ENCODE peak calls at places on chromosome 7, in six cellular contexts. One of them, this sample, is unnamed.

GRCh38 chr7:31056775-31057346 is 4.8 kb downstream of the ADCYAP1R1 start:
- DNase-seq in CD8-positive, alpha-beta T cell: no peak
- DNase-seq in NCI-H2029 treated with DMSO at 0.1 percent for 48 hours: no peak
- DNase-seq in HT-29: peak; percentile 46
- DNase-seq in AG04449: no peak
- DNase-seq in stimulated activated CD4-positive, alpha-beta T cell treated with anti-CD3 and anti-CD28 coated beads, Interleukin-4, amount 100 ng/mL, for 1 hour: no peak
- DNase-seq in this sample: no peak

GRCh38 chr7:47479821-47480575 is 101.9 kb downstream of the TNS3 start:
- DNase-seq in CD8-positive, alpha-beta T cell: no peak
- DNase-seq in NCI-H2029 treated with DMSO at 0.1 percent for 48 hours: no peak
- DNase-seq in HT-29: no peak
- DNase-seq in AG04449: no peak
- DNase-seq in stimulated activated CD4-positive, alpha-beta T cell treated with anti-CD3 and anti-CD28 coated beads, Interleukin-4, amount 100 ng/mL, for 1 hour: no peak
- DNase-seq in this sample: peak; percentile 12

GRCh38 chr7:35716038-35716803 is 21.3 kb upstream of the HERPUD2 start:
- DNase-seq in CD8-positive, alpha-beta T cell: no peak
- DNase-seq in NCI-H2029 treated with DMSO at 0.1 percent for 48 hours: no peak
- DNase-seq in HT-29: no peak
- DNase-seq in AG04449: no peak
- DNase-seq in stimulated activated CD4-positive, alpha-beta T cell treated with anti-CD3 and anti-CD28 coated beads, Interleukin-4, amount 100 ng/mL, for 1 hour: no peak
- DNase-seq in this sample: peak; percentile 34

GRCh38 chr7:134375206-134375605 is 58.5 kb upstream of the SLC35B4 start:
- DNase-seq in CD8-positive, alpha-beta T cell: no peak
- DNase-seq in NCI-H2029 treated with DMSO at 0.1 percent for 48 hours: no peak
- DNase-seq in HT-29: no peak
- DNase-seq in AG04449: no peak
- DNase-seq in stimulated activated CD4-positive, alpha-beta T cell treated with anti-CD3 and anti-CD28 coated beads, Interleukin-4, amount 100 ng/mL, for 1 hour: no peak
- DNase-seq in this sample: no peak

GRCh38 chr7:23277359-23277989 is 21.7 kb upstream of the MALSU1 start:
- DNase-seq in CD8-positive, alpha-beta T cell: no peak
- DNase-seq in NCI-H2029 treated with DMSO at 0.1 percent for 48 hours: peak; percentile 64
- DNase-seq in HT-29: peak; percentile 91
- DNase-seq in AG04449: no peak
- DNase-seq in stimulated activated CD4-positive, alpha-beta T cell treated with anti-CD3 and anti-CD28 coated beads, Interleukin-4, amount 100 ng/mL, for 1 hour: no peak
- DNase-seq in this sample: no peak

GRCh38 chr7:78751253-78751652 is 702.2 kb downstream of the MAGI2 start:
- DNase-seq in CD8-positive, alpha-beta T cell: no peak
- DNase-seq in NCI-H2029 treated with DMSO at 0.1 percent for 48 hours: no peak
- DNase-seq in HT-29: no peak
- DNase-seq in AG04449: no peak
- DNase-seq in stimulated activated CD4-positive, alpha-beta T cell treated with anti-CD3 and anti-CD28 coated beads, Interleukin-4, amount 100 ng/mL, for 1 hour: no peak
- DNase-seq in this sample: no peak

GRCh38 chr7:46900312-46901263 is 681.3 kb downstream of the TNS3 start:
- DNase-seq in CD8-positive, alpha-beta T cell: no peak
- DNase-seq in NCI-H2029 treated with DMSO at 0.1 percent for 48 hours: no peak
- DNase-seq in HT-29: peak; percentile 67
- DNase-seq in AG04449: no peak
- DNase-seq in stimulated activated CD4-positive, alpha-beta T cell treated with anti-CD3 and anti-CD28 coated beads, Interleukin-4, amount 100 ng/mL, for 1 hour: no peak
- DNase-seq in this sample: peak; percentile 36

GRCh38 chr7:112484671-112485097 is 3.9 kb downstream of the LSMEM1 start:
- DNase-seq in CD8-positive, alpha-beta T cell: no peak
- DNase-seq in NCI-H2029 treated with DMSO at 0.1 percent for 48 hours: no peak
- DNase-seq in HT-29: peak; percentile 94
- DNase-seq in AG04449: peak; percentile 87
- DNase-seq in stimulated activated CD4-positive, alpha-beta T cell treated with anti-CD3 and anti-CD28 coated beads, Interleukin-4, amount 100 ng/mL, for 1 hour: no peak
- DNase-seq in this sample: peak; percentile 51

GRCh38 chr7:74304550-74304949 is 15.3 kb downstream of the CLIP2 start:
- DNase-seq in CD8-positive, alpha-beta T cell: no peak
- DNase-seq in NCI-H2029 treated with DMSO at 0.1 percent for 48 hours: no peak
- DNase-seq in HT-29: no peak
- DNase-seq in AG04449: no peak
- DNase-seq in stimulated activated CD4-positive, alpha-beta T cell treated with anti-CD3 and anti-CD28 coated beads, Interleukin-4, amount 100 ng/mL, for 1 hour: no peak
- DNase-seq in this sample: no peak

GRCh38 chr7:11727864-11728263 is 104.1 kb downstream of the THSD7A start:
- DNase-seq in CD8-positive, alpha-beta T cell: no peak
- DNase-seq in NCI-H2029 treated with DMSO at 0.1 percent for 48 hours: no peak
- DNase-seq in HT-29: no peak
- DNase-seq in AG04449: no peak
- DNase-seq in stimulated activated CD4-positive, alpha-beta T cell treated with anti-CD3 and anti-CD28 coated beads, Interleukin-4, amount 100 ng/mL, for 1 hour: no peak
- DNase-seq in this sample: no peak

GRCh38 chr7:79454325-79454960 is 976 bp upstream of the MAGI2 start:
- DNase-seq in CD8-positive, alpha-beta T cell: no peak
- DNase-seq in NCI-H2029 treated with DMSO at 0.1 percent for 48 hours: no peak
- DNase-seq in HT-29: no peak
- DNase-seq in AG04449: no peak
- DNase-seq in stimulated activated CD4-positive, alpha-beta T cell treated with anti-CD3 and anti-CD28 coated beads, Interleukin-4, amount 100 ng/mL, for 1 hour: no peak
- DNase-seq in this sample: peak; percentile 51

GRCh38 chr7:48004023-48004422 is 24.6 kb upstream of the HUS1 start:
- DNase-seq in CD8-positive, alpha-beta T cell: no peak
- DNase-seq in NCI-H2029 treated with DMSO at 0.1 percent for 48 hours: no peak
- DNase-seq in HT-29: no peak
- DNase-seq in AG04449: no peak
- DNase-seq in stimulated activated CD4-positive, alpha-beta T cell treated with anti-CD3 and anti-CD28 coated beads, Interleukin-4, amount 100 ng/mL, for 1 hour: no peak
- DNase-seq in this sample: no peak

GRCh38 chr7:42025635-42026375 is 211.2 kb downstream of the GLI3 start:
- DNase-seq in CD8-positive, alpha-beta T cell: no peak
- DNase-seq in NCI-H2029 treated with DMSO at 0.1 percent for 48 hours: no peak
- DNase-seq in HT-29: no peak
- DNase-seq in AG04449: no peak
- DNase-seq in stimulated activated CD4-positive, alpha-beta T cell treated with anti-CD3 and anti-CD28 coated beads, Interleukin-4, amount 100 ng/mL, for 1 hour: no peak
- DNase-seq in this sample: no peak

GRCh38 chr7:96122746-96123145 is 199.2 kb downstream of the SLC25A13 start:
- DNase-seq in CD8-positive, alpha-beta T cell: no peak
- DNase-seq in NCI-H2029 treated with DMSO at 0.1 percent for 48 hours: no peak
- DNase-seq in HT-29: no peak
- DNase-seq in AG04449: no peak
- DNase-seq in stimulated activated CD4-positive, alpha-beta T cell treated with anti-CD3 and anti-CD28 coated beads, Interleukin-4, amount 100 ng/mL, for 1 hour: no peak
- DNase-seq in this sample: no peak

GRCh38 chr7:37247881-37248280 is 200.8 kb downstream of the ELMO1 start:
- DNase-seq in CD8-positive, alpha-beta T cell: no peak
- DNase-seq in NCI-H2029 treated with DMSO at 0.1 percent for 48 hours: no peak
- DNase-seq in HT-29: no peak
- DNase-seq in AG04449: no peak
- DNase-seq in stimulated activated CD4-positive, alpha-beta T cell treated with anti-CD3 and anti-CD28 coated beads, Interleukin-4, amount 100 ng/mL, for 1 hour: no peak
- DNase-seq in this sample: no peak

GRCh38 chr7:81308643-81309354 is 389.9 kb upstream of the SEMA3C start:
- DNase-seq in CD8-positive, alpha-beta T cell: no peak
- DNase-seq in NCI-H2029 treated with DMSO at 0.1 percent for 48 hours: no peak
- DNase-seq in HT-29: no peak
- DNase-seq in AG04449: no peak
- DNase-seq in stimulated activated CD4-positive, alpha-beta T cell treated with anti-CD3 and anti-CD28 coated beads, Interleukin-4, amount 100 ng/mL, for 1 hour: no peak
- DNase-seq in this sample: no peak

GRCh38 chr7:37986780-37987380 is 66.4 kb downstream of the EPDR1 start:
- DNase-seq in CD8-positive, alpha-beta T cell: no peak
- DNase-seq in NCI-H2029 treated with DMSO at 0.1 percent for 48 hours: no peak
- DNase-seq in HT-29: no peak
- DNase-seq in AG04449: no peak
- DNase-seq in stimulated activated CD4-positive, alpha-beta T cell treated with anti-CD3 and anti-CD28 coated beads, Interleukin-4, amount 100 ng/mL, for 1 hour: no peak
- DNase-seq in this sample: no peak

GRCh38 chr7:1922870-1923236 is 252.8 kb downstream of the ELFN1 start:
- DNase-seq in CD8-positive, alpha-beta T cell: no peak
- DNase-seq in NCI-H2029 treated with DMSO at 0.1 percent for 48 hours: no peak
- DNase-seq in HT-29: no peak
- DNase-seq in AG04449: no peak
- DNase-seq in stimulated activated CD4-positive, alpha-beta T cell treated with anti-CD3 and anti-CD28 coated beads, Interleukin-4, amount 100 ng/mL, for 1 hour: no peak
- DNase-seq in this sample: no peak

GRCh38 chr7:44966731-44967538 is 11.9 kb downstream of the MYO1G start:
- DNase-seq in CD8-positive, alpha-beta T cell: no peak
- DNase-seq in NCI-H2029 treated with DMSO at 0.1 percent for 48 hours: no peak
- DNase-seq in HT-29: no peak
- DNase-seq in AG04449: no peak
- DNase-seq in stimulated activated CD4-positive, alpha-beta T cell treated with anti-CD3 and anti-CD28 coated beads, Interleukin-4, amount 100 ng/mL, for 1 hour: no peak
- DNase-seq in this sample: no peak

GRCh38 chr7:12711124-12711523 is 23.7 kb downstream of the ARL4A start:
- DNase-seq in CD8-positive, alpha-beta T cell: no peak
- DNase-seq in NCI-H2029 treated with DMSO at 0.1 percent for 48 hours: no peak
- DNase-seq in HT-29: no peak
- DNase-seq in AG04449: no peak
- DNase-seq in stimulated activated CD4-positive, alpha-beta T cell treated with anti-CD3 and anti-CD28 coated beads, Interleukin-4, amount 100 ng/mL, for 1 hour: no peak
- DNase-seq in this sample: no peak

GRCh38 chr7:74280985-74281384 is 8.2 kb upstream of the CLIP2 start:
- DNase-seq in CD8-positive, alpha-beta T cell: no peak
- DNase-seq in NCI-H2029 treated with DMSO at 0.1 percent for 48 hours: no peak
- DNase-seq in HT-29: no peak
- DNase-seq in AG04449: no peak
- DNase-seq in stimulated activated CD4-positive, alpha-beta T cell treated with anti-CD3 and anti-CD28 coated beads, Interleukin-4, amount 100 ng/mL, for 1 hour: no peak
- DNase-seq in this sample: no peak

GRCh38 chr7:48664241-48664640 is 260.1 kb upstream of the CDC14C start:
- DNase-seq in CD8-positive, alpha-beta T cell: no peak
- DNase-seq in NCI-H2029 treated with DMSO at 0.1 percent for 48 hours: no peak
- DNase-seq in HT-29: no peak
- DNase-seq in AG04449: no peak
- DNase-seq in stimulated activated CD4-positive, alpha-beta T cell treated with anti-CD3 and anti-CD28 coated beads, Interleukin-4, amount 100 ng/mL, for 1 hour: no peak
- DNase-seq in this sample: no peak

GRCh38 chr7:70354409-70355169 is 756.3 kb downstream of the AUTS2 start:
- DNase-seq in CD8-positive, alpha-beta T cell: no peak
- DNase-seq in NCI-H2029 treated with DMSO at 0.1 percent for 48 hours: no peak
- DNase-seq in HT-29: no peak
- DNase-seq in AG04449: no peak
- DNase-seq in stimulated activated CD4-positive, alpha-beta T cell treated with anti-CD3 and anti-CD28 coated beads, Interleukin-4, amount 100 ng/mL, for 1 hour: no peak
- DNase-seq in this sample: no peak

GRCh38 chr7:1251796-1252542 is 19.3 kb downstream of the UNCX start:
- DNase-seq in CD8-positive, alpha-beta T cell: no peak
- DNase-seq in NCI-H2029 treated with DMSO at 0.1 percent for 48 hours: no peak
- DNase-seq in HT-29: no peak
- DNase-seq in AG04449: no peak
- DNase-seq in stimulated activated CD4-positive, alpha-beta T cell treated with anti-CD3 and anti-CD28 coated beads, Interleukin-4, amount 100 ng/mL, for 1 hour: no peak
- DNase-seq in this sample: no peak

GRCh38 chr7:96548664-96549063 is 161.0 kb downstream of the SEM1 start:
- DNase-seq in CD8-positive, alpha-beta T cell: no peak
- DNase-seq in NCI-H2029 treated with DMSO at 0.1 percent for 48 hours: peak; percentile 73
- DNase-seq in HT-29: no peak
- DNase-seq in AG04449: no peak
- DNase-seq in stimulated activated CD4-positive, alpha-beta T cell treated with anti-CD3 and anti-CD28 coated beads, Interleukin-4, amount 100 ng/mL, for 1 hour: no peak
- DNase-seq in this sample: no peak

GRCh38 chr7:155288055-155288454 is 9.6 kb upstream of the INSIG1 start:
- DNase-seq in CD8-positive, alpha-beta T cell: no peak
- DNase-seq in NCI-H2029 treated with DMSO at 0.1 percent for 48 hours: no peak
- DNase-seq in HT-29: no peak
- DNase-seq in AG04449: no peak
- DNase-seq in stimulated activated CD4-positive, alpha-beta T cell treated with anti-CD3 and anti-CD28 coated beads, Interleukin-4, amount 100 ng/mL, for 1 hour: no peak
- DNase-seq in this sample: no peak

GRCh38 chr7:763762-764161 is 36.7 kb upstream of the PRKAR1B start:
- DNase-seq in CD8-positive, alpha-beta T cell: no peak
- DNase-seq in NCI-H2029 treated with DMSO at 0.1 percent for 48 hours: no peak
- DNase-seq in HT-29: no peak
- DNase-seq in AG04449: no peak
- DNase-seq in stimulated activated CD4-positive, alpha-beta T cell treated with anti-CD3 and anti-CD28 coated beads, Interleukin-4, amount 100 ng/mL, for 1 hour: no peak
- DNase-seq in this sample: no peak

GRCh38 chr7:80185571-80185970 is 50.9 kb downstream of the GNAI1 start:
- DNase-seq in CD8-positive, alpha-beta T cell: no peak
- DNase-seq in NCI-H2029 treated with DMSO at 0.1 percent for 48 hours: no peak
- DNase-seq in HT-29: no peak
- DNase-seq in AG04449: no peak
- DNase-seq in stimulated activated CD4-positive, alpha-beta T cell treated with anti-CD3 and anti-CD28 coated beads, Interleukin-4, amount 100 ng/mL, for 1 hour: no peak
- DNase-seq in this sample: no peak

GRCh38 chr7:116582164-116582732 is 57.4 kb downstream of the CAV1 start:
- DNase-seq in CD8-positive, alpha-beta T cell: no peak
- DNase-seq in NCI-H2029 treated with DMSO at 0.1 percent for 48 hours: no peak
- DNase-seq in HT-29: no peak
- DNase-seq in AG04449: no peak
- DNase-seq in stimulated activated CD4-positive, alpha-beta T cell treated with anti-CD3 and anti-CD28 coated beads, Interleukin-4, amount 100 ng/mL, for 1 hour: no peak
- DNase-seq in this sample: no peak

GRCh38 chr7:33511735-33512134 is 382.4 kb downstream of the BBS9 start:
- DNase-seq in CD8-positive, alpha-beta T cell: no peak
- DNase-seq in NCI-H2029 treated with DMSO at 0.1 percent for 48 hours: no peak
- DNase-seq in HT-29: no peak
- DNase-seq in AG04449: no peak
- DNase-seq in stimulated activated CD4-positive, alpha-beta T cell treated with anti-CD3 and anti-CD28 coated beads, Interleukin-4, amount 100 ng/mL, for 1 hour: no peak
- DNase-seq in this sample: no peak

GRCh38 chr7:38658916-38659315 is 27.7 kb upstream of the AMPH start:
- DNase-seq in CD8-positive, alpha-beta T cell: no peak
- DNase-seq in NCI-H2029 treated with DMSO at 0.1 percent for 48 hours: no peak
- DNase-seq in HT-29: no peak
- DNase-seq in AG04449: no peak
- DNase-seq in stimulated activated CD4-positive, alpha-beta T cell treated with anti-CD3 and anti-CD28 coated beads, Interleukin-4, amount 100 ng/mL, for 1 hour: no peak
- DNase-seq in this sample: no peak

GRCh38 chr7:75631711-75632110 is 107.0 kb downstream of the HIP1 start:
- DNase-seq in CD8-positive, alpha-beta T cell: no peak
- DNase-seq in NCI-H2029 treated with DMSO at 0.1 percent for 48 hours: no peak
- DNase-seq in HT-29: no peak
- DNase-seq in AG04449: no peak
- DNase-seq in stimulated activated CD4-positive, alpha-beta T cell treated with anti-CD3 and anti-CD28 coated beads, Interleukin-4, amount 100 ng/mL, for 1 hour: no peak
- DNase-seq in this sample: no peak

GRCh38 chr7:138459300-138460175 is 521 bp upstream of the TRIM24 start:
- DNase-seq in CD8-positive, alpha-beta T cell: peak; percentile 96
- DNase-seq in NCI-H2029 treated with DMSO at 0.1 percent for 48 hours: peak; percentile 97
- DNase-seq in HT-29: peak; percentile 98
- DNase-seq in AG04449: peak; percentile 87
- DNase-seq in stimulated activated CD4-positive, alpha-beta T cell treated with anti-CD3 and anti-CD28 coated beads, Interleukin-4, amount 100 ng/mL, for 1 hour: peak; percentile 98
- DNase-seq in this sample: peak; percentile 97

GRCh38 chr7:130904031-130904757 is 170.2 kb upstream of the KLF14 start:
- DNase-seq in CD8-positive, alpha-beta T cell: no peak
- DNase-seq in NCI-H2029 treated with DMSO at 0.1 percent for 48 hours: no peak
- DNase-seq in HT-29: peak; percentile 93
- DNase-seq in AG04449: peak; percentile 91
- DNase-seq in stimulated activated CD4-positive, alpha-beta T cell treated with anti-CD3 and anti-CD28 coated beads, Interleukin-4, amount 100 ng/mL, for 1 hour: no peak
- DNase-seq in this sample: no peak

GRCh38 chr7:32025381-32026075 is 44.7 kb downstream of the PDE1C start:
- DNase-seq in CD8-positive, alpha-beta T cell: no peak
- DNase-seq in NCI-H2029 treated with DMSO at 0.1 percent for 48 hours: no peak
- DNase-seq in HT-29: no peak
- DNase-seq in AG04449: no peak
- DNase-seq in stimulated activated CD4-positive, alpha-beta T cell treated with anti-CD3 and anti-CD28 coated beads, Interleukin-4, amount 100 ng/mL, for 1 hour: no peak
- DNase-seq in this sample: no peak

GRCh38 chr7:144529269-144529926 is 125.9 kb upstream of the NOBOX start:
- DNase-seq in CD8-positive, alpha-beta T cell: no peak
- DNase-seq in NCI-H2029 treated with DMSO at 0.1 percent for 48 hours: no peak
- DNase-seq in HT-29: no peak
- DNase-seq in AG04449: no peak
- DNase-seq in stimulated activated CD4-positive, alpha-beta T cell treated with anti-CD3 and anti-CD28 coated beads, Interleukin-4, amount 100 ng/mL, for 1 hour: no peak
- DNase-seq in this sample: no peak

This sample was measured in left cardiac atrium.